ENCODE peak calls at places on chromosome 18, in five cellular contexts. One of them, this sample, is unnamed.

GRCh38 chr18:22254088-22254487 is 84.7 kb downstream of the GATA6 start:
- DNase-seq in HCT116: no peak
- DNase-seq in K562: no peak
- DNase-seq in GM12878: no peak
- DNase-seq in SK-N-SH: no peak
- DNase-seq in this sample: no peak

GRCh38 chr18:48698707-48699106 is 159.9 kb downstream of the CTIF start:
- DNase-seq in GM12878: no peak
- DNase-seq in SK-N-SH: no peak
- DNase-seq in HCT116: no peak
- DNase-seq in K562: no peak
- DNase-seq in this sample: no peak

GRCh38 chr18:21112543-21113105 is 1.0 kb upstream of the ROCK1 start:
- DNase-seq in GM12878: no peak
- DNase-seq in K562: peak
- DNase-seq in HCT116: no peak
- DNase-seq in SK-N-SH: peak
- DNase-seq in this sample: no peak

GRCh38 chr18:13501896-13502295 is 224.5 kb downstream of the FAM210A start:
- DNase-seq in SK-N-SH: no peak
- DNase-seq in GM12878: peak
- DNase-seq in HCT116: no peak
- DNase-seq in K562: no peak
- DNase-seq in this sample: no peak

GRCh38 chr18:6401687-6402086 is 13.0 kb downstream of the L3MBTL4 start:
- DNase-seq in GM12878: no peak
- DNase-seq in HCT116: no peak
- DNase-seq in K562: no peak
- DNase-seq in SK-N-SH: no peak
- DNase-seq in this sample: no peak

GRCh38 chr18:55346961-55347740 is 240.8 kb downstream of the TCF4 start:
- DNase-seq in K562: no peak
- DNase-seq in GM12878: no peak
- DNase-seq in HCT116: no peak
- DNase-seq in SK-N-SH: peak
- DNase-seq in this sample: no peak

GRCh38 chr18:2881490-2882195 is 34.8 kb downstream of the EMILIN2 start:
- DNase-seq in K562: no peak
- DNase-seq in HCT116: no peak
- DNase-seq in SK-N-SH: no peak
- DNase-seq in GM12878: no peak
- DNase-seq in this sample: no peak

GRCh38 chr18:48137354-48138208 is 207.1 kb upstream of the SMAD2 start:
- DNase-seq in HCT116: no peak
- DNase-seq in K562: no peak
- DNase-seq in GM12878: no peak
- DNase-seq in SK-N-SH: no peak
- DNase-seq in this sample: no peak

GRCh38 chr18:41899535-41899934 is 55.5 kb upstream of the PIK3C3 start:
- DNase-seq in GM12878: no peak
- DNase-seq in HCT116: no peak
- DNase-seq in SK-N-SH: no peak
- DNase-seq in K562: no peak
- DNase-seq in this sample: no peak

GRCh38 chr18:35938158-35938557 is 34.3 kb upstream of the RMP24 start:
- DNase-seq in K562: no peak
- DNase-seq in HCT116: no peak
- DNase-seq in SK-N-SH: no peak
- DNase-seq in GM12878: no peak
- DNase-seq in this sample: no peak

GRCh38 chr18:35132284-35132910 is 91.2 kb downstream of the MAPRE2 start:
- DNase-seq in K562: no peak
- DNase-seq in GM12878: no peak
- DNase-seq in SK-N-SH: no peak
- DNase-seq in HCT116: no peak
- DNase-seq in this sample: no peak

GRCh38 chr18:8424481-8424880 is 184.8 kb upstream of the RAB12 start:
- DNase-seq in GM12878: no peak
- DNase-seq in K562: no peak
- DNase-seq in HCT116: no peak
- DNase-seq in SK-N-SH: peak
- DNase-seq in this sample: no peak

GRCh38 chr18:58942486-58942885 is 77.8 kb downstream of the ZNF532 start:
- DNase-seq in GM12878: no peak
- DNase-seq in HCT116: no peak
- DNase-seq in K562: no peak
- DNase-seq in SK-N-SH: no peak
- DNase-seq in this sample: no peak

GRCh38 chr18:13202571-13202970 is 16.0 kb upstream of the LDLRAD4 start:
- DNase-seq in SK-N-SH: no peak
- DNase-seq in HCT116: no peak
- DNase-seq in GM12878: no peak
- DNase-seq in K562: no peak
- DNase-seq in this sample: no peak

GRCh38 chr18:58263055-58263732 is 219.2 kb downstream of the NEDD4L start:
- DNase-seq in HCT116: peak
- DNase-seq in K562: peak
- DNase-seq in GM12878: no peak
- DNase-seq in SK-N-SH: no peak
- DNase-seq in this sample: no peak

GRCh38 chr18:13235981-13236380 is 17.4 kb downstream of the LDLRAD4 start:
- DNase-seq in GM12878: no peak
- DNase-seq in SK-N-SH: no peak
- DNase-seq in HCT116: no peak
- DNase-seq in K562: no peak
- DNase-seq in this sample: no peak

GRCh38 chr18:5964108-5964507 is 68.8 kb upstream of the TMEM200C start:
- DNase-seq in HCT116: no peak
- DNase-seq in GM12878: no peak
- DNase-seq in SK-N-SH: no peak
- DNase-seq in K562: no peak
- DNase-seq in this sample: no peak

GRCh38 chr18:32470136-32470712 is 458 bp downstream of the GAREM1 start:
- DNase-seq in HCT116: no peak
- DNase-seq in K562: no peak
- DNase-seq in SK-N-SH: no peak
- DNase-seq in GM12878: no peak
- DNase-seq in this sample: no peak
- TF ChIP-seq JUND in HCT116: no peak
- TF ChIP-seq JUND in K562: no peak
- TF ChIP-seq JUND in SK-N-SH: no peak
- TF ChIP-seq JUND in GM12878: no peak
- TF ChIP-seq JUND in this sample: no peak

GRCh38 chr18:61992923-61993322 is 100.1 kb upstream of the RNF152 start:
- DNase-seq in HCT116: no peak
- DNase-seq in GM12878: no peak
- DNase-seq in K562: no peak
- DNase-seq in SK-N-SH: no peak
- DNase-seq in this sample: peak

GRCh38 chr18:61989138-61989537 is 96.3 kb upstream of the RNF152 start:
- DNase-seq in HCT116: no peak
- DNase-seq in SK-N-SH: no peak
- DNase-seq in K562: no peak
- DNase-seq in GM12878: no peak
- DNase-seq in this sample: no peak

GRCh38 chr18:61991836-61992235 is 99.0 kb upstream of the RNF152 start:
- DNase-seq in K562: no peak
- DNase-seq in GM12878: no peak
- DNase-seq in HCT116: no peak
- DNase-seq in SK-N-SH: no peak
- DNase-seq in this sample: no peak

GRCh38 chr18:61992285-61992684 is 99.5 kb upstream of the RNF152 start:
- DNase-seq in SK-N-SH: no peak
- DNase-seq in GM12878: no peak
- DNase-seq in HCT116: peak
- DNase-seq in K562: no peak
- DNase-seq in this sample: peak

GRCh38 chr18:61991201-61991600 is 98.4 kb upstream of the RNF152 start:
- DNase-seq in GM12878: no peak
- DNase-seq in HCT116: no peak
- DNase-seq in SK-N-SH: no peak
- DNase-seq in K562: no peak
- DNase-seq in this sample: no peak
- TF ChIP-seq REST in GM12878: no peak
- TF ChIP-seq REST in HCT116: no peak
- TF ChIP-seq REST in SK-N-SH: no peak
- TF ChIP-seq REST in K562: no peak
- TF ChIP-seq REST in this sample: no peak

GRCh38 chr18:79484661-79485621 is 89.2 kb downstream of the NFATC1 start:
- DNase-seq in HCT116: no peak
- DNase-seq in GM12878: no peak
- DNase-seq in SK-N-SH: no peak
- DNase-seq in K562: no peak
- DNase-seq in this sample: peak

GRCh38 chr18:79487198-79488165 is 91.8 kb downstream of the NFATC1 start:
- DNase-seq in K562: no peak
- DNase-seq in SK-N-SH: no peak
- DNase-seq in HCT116: no peak
- DNase-seq in GM12878: no peak
- DNase-seq in this sample: no peak

GRCh38 chr18:79486356-79487197 is 90.8 kb downstream of the NFATC1 start:
- DNase-seq in HCT116: no peak
- DNase-seq in K562: no peak
- DNase-seq in GM12878: no peak
- DNase-seq in SK-N-SH: no peak
- DNase-seq in this sample: no peak

GRCh38 chr18:79483971-79484491 is 88.3 kb downstream of the NFATC1 start:
- DNase-seq in HCT116: no peak
- DNase-seq in SK-N-SH: no peak
- DNase-seq in K562: no peak
- DNase-seq in GM12878: no peak
- DNase-seq in this sample: no peak

DNA sequence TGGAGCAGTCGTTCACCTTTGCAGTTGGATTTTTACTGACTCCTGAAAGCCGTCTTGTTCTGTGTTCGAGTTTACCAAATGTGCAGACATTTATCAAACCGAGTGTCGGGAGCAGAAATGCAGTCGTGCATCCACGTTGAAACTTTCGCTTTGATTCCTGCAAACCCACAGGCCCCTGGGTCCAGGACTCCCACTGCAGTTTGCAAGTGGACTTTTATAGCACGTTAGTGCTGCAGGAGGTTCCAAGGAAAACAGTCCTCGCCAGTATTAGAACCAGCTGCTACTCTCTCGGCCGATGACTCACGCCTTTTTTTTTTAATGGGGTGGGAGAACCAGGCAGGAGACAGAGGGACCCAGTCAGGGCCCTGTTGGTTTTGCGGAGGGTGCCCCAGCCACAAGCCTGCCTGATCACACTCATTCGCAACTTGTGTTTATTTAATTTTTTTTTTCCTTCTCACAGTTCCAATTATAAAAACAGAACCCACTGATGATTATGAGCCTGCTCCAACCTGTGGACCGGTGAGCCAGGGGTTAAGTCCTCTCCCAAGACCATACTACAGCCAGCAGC is 90.1 kb downstream of the NFATC1 start:
- DNase-seq in SK-N-SH: no peak
- DNase-seq in HCT116: no peak
- DNase-seq in K562: no peak
- DNase-seq in GM12878: no peak
- DNase-seq in this sample: no peak
- TF ChIP-seq YY1 in SK-N-SH: no peak
- TF ChIP-seq YY1 in HCT116: no peak
- TF ChIP-seq YY1 in K562: no peak
- TF ChIP-seq YY1 in GM12878: no peak
- TF ChIP-seq YY1 in this sample: no peak

GRCh38 chr18:11553098-11553940 is 56.1 kb upstream of the SLC35G4 start:
- DNase-seq in SK-N-SH: peak
- DNase-seq in K562: peak
- DNase-seq in GM12878: no peak
- DNase-seq in HCT116: peak
- DNase-seq in this sample: peak
- TF ChIP-seq JUND in SK-N-SH: no peak
- TF ChIP-seq JUND in K562: no peak
- TF ChIP-seq JUND in GM12878: no peak
- TF ChIP-seq JUND in HCT116: no peak
- TF ChIP-seq JUND in this sample: no peak

GRCh38 chr18:10142056-10142455 is 228.2 kb downstream of the VAPA start:
- DNase-seq in SK-N-SH: no peak
- DNase-seq in HCT116: no peak
- DNase-seq in K562: no peak
- DNase-seq in GM12878: no peak
- DNase-seq in this sample: no peak

GRCh38 chr18:10141559-10141958 is 227.7 kb downstream of the VAPA start:
- DNase-seq in HCT116: no peak
- DNase-seq in GM12878: no peak
- DNase-seq in SK-N-SH: no peak
- DNase-seq in K562: no peak
- DNase-seq in this sample: no peak

GRCh38 chr18:10145523-10145922 is 231.7 kb downstream of the VAPA start:
- DNase-seq in HCT116: no peak
- DNase-seq in GM12878: no peak
- DNase-seq in K562: no peak
- DNase-seq in SK-N-SH: no peak
- DNase-seq in this sample: no peak

GRCh38 chr18:10142496-10143160 is 228.8 kb downstream of the VAPA start:
- DNase-seq in K562: no peak
- DNase-seq in GM12878: no peak
- DNase-seq in HCT116: no peak
- DNase-seq in SK-N-SH: no peak
- DNase-seq in this sample: no peak

DNA sequence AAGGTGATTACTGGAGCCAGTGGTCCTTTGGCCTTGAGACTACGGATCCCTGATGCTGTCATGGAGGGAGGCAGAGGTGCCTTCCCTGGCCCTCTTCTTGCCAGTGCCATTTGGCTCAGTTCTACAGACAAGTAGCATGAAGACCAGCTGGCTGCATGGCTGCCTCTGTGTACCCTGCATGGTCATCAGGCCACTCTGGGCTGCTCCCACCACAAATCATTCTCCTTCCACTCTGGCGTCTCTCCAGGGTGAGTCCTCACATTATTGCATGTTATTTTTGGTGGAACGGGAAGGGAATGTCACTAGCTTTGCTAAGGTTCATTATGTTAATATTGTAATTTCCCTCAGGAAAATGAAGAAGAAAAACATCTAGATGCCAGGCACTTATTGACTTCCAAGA is 229.8 kb downstream of the VAPA start:
- DNase-seq in SK-N-SH: no peak
- DNase-seq in K562: no peak
- DNase-seq in GM12878: no peak
- DNase-seq in HCT116: no peak
- DNase-seq in this sample: no peak
- TF ChIP-seq REST in SK-N-SH: no peak
- TF ChIP-seq REST in K562: no peak
- TF ChIP-seq REST in GM12878: no peak
- TF ChIP-seq REST in HCT116: no peak
- TF ChIP-seq REST in this sample: no peak

GRCh38 chr18:24333116-24333515 is 64.5 kb downstream of the OSBPL1A start:
- DNase-seq in GM12878: no peak
- DNase-seq in K562: no peak
- DNase-seq in HCT116: no peak
- DNase-seq in SK-N-SH: no peak
- DNase-seq in this sample: no peak
- TF ChIP-seq YY1 in GM12878: no peak
- TF ChIP-seq YY1 in K562: no peak
- TF ChIP-seq YY1 in HCT116: no peak
- TF ChIP-seq YY1 in SK-N-SH: no peak
- TF ChIP-seq YY1 in this sample: no peak